ENCODE peak calls at places on chromosomes 5 and 9, in four cellular contexts. One of them, this sample, is unnamed.

GRCh38 chr5:64971538-64971937 is 202.8 kb downstream of the CWC27 start:
- DNase-seq in foreskin fibroblast: peak
- DNase-seq in Peyer's patch: no peak
- DNase-seq in hepatocyte: peak
- DNase-seq in this sample: no peak

GRCh38 chr9:134559013-134559412 is 82.6 kb upstream of the COL5A1 start:
- DNase-seq in foreskin fibroblast: no peak
- DNase-seq in Peyer's patch: peak
- DNase-seq in hepatocyte: no peak
- DNase-seq in this sample: no peak

GRCh38 chr5:139684881-139685749 is 37.0 kb downstream of the CXXC5 start:
- DNase-seq in foreskin fibroblast: no peak
- DNase-seq in Peyer's patch: no peak
- DNase-seq in hepatocyte: no peak
- DNase-seq in this sample: no peak

GRCh38 chr5:9054821-9055589 is 490.9 kb downstream of the SEMA5A start:
- DNase-seq in foreskin fibroblast: no peak
- DNase-seq in Peyer's patch: no peak
- DNase-seq in hepatocyte: no peak
- DNase-seq in this sample: no peak

GRCh38 chr9:110479481-110479880 is 100.1 kb downstream of the SVEP1 start:
- DNase-seq in foreskin fibroblast: no peak
- DNase-seq in Peyer's patch: no peak
- DNase-seq in hepatocyte: no peak
- DNase-seq in this sample: no peak

GRCh38 chr9:38061326-38061947 is 7.6 kb downstream of the SHB start:
- DNase-seq in foreskin fibroblast: no peak
- DNase-seq in Peyer's patch: no peak
- DNase-seq in hepatocyte: no peak
- DNase-seq in this sample: no peak

GRCh38 chr9:93949694-93950449 is 5.3 kb downstream of the BARX1 start:
- DNase-seq in foreskin fibroblast: no peak
- DNase-seq in Peyer's patch: no peak
- DNase-seq in hepatocyte: no peak
- DNase-seq in this sample: no peak

GRCh38 chr9:35666045-35666444 is 1.1 kb upstream of the ARHGEF39 start:
- DNase-seq in foreskin fibroblast: no peak
- DNase-seq in Peyer's patch: no peak
- DNase-seq in hepatocyte: no peak
- DNase-seq in this sample: no peak

GRCh38 chr5:172140120-172140519 is 47.9 kb downstream of the STK10 start:
- DNase-seq in foreskin fibroblast: no peak
- DNase-seq in Peyer's patch: no peak
- DNase-seq in hepatocyte: no peak
- DNase-seq in this sample: no peak

GRCh38 chr5:83891261-83891660 is 170.6 kb upstream of the HAPLN1 start:
- DNase-seq in foreskin fibroblast: no peak
- DNase-seq in Peyer's patch: no peak
- DNase-seq in hepatocyte: no peak
- DNase-seq in this sample: no peak

GRCh38 chr5:177575488-177575887 is 16.5 kb upstream of the TMED9 start:
- DNase-seq in foreskin fibroblast: no peak
- DNase-seq in Peyer's patch: no peak
- DNase-seq in hepatocyte: no peak
- DNase-seq in this sample: no peak

GRCh38 chr5:68484307-68485068 is 268.9 kb downstream of the PIK3R1 start:
- DNase-seq in foreskin fibroblast: peak
- DNase-seq in Peyer's patch: no peak
- DNase-seq in hepatocyte: no peak
- DNase-seq in this sample: no peak

GRCh38 chr5:174003795-174004194 is 14.8 kb downstream of the C5orf47 start:
- DNase-seq in foreskin fibroblast: no peak
- DNase-seq in Peyer's patch: no peak
- DNase-seq in hepatocyte: no peak
- DNase-seq in this sample: no peak

GRCh38 chr9:93096811-93097382 is 880 bp downstream of the CARD19 start:
- DNase-seq in foreskin fibroblast: no peak
- DNase-seq in Peyer's patch: no peak
- DNase-seq in hepatocyte: no peak
- DNase-seq in this sample: no peak

GRCh38 chr5:98770158-98770910 is 3.1 kb upstream of the RGMB start:
- DNase-seq in foreskin fibroblast: peak
- DNase-seq in Peyer's patch: peak
- DNase-seq in hepatocyte: peak
- DNase-seq in this sample: peak

GRCh38 chr5:102077920-102078319 is 218.2 kb downstream of the SLCO4C1 start:
- DNase-seq in foreskin fibroblast: no peak
- DNase-seq in Peyer's patch: no peak
- DNase-seq in hepatocyte: no peak
- DNase-seq in this sample: no peak

GRCh38 chr9:128102861-128103588 is 24.5 kb downstream of the PTGES2 start:
- DNase-seq in foreskin fibroblast: no peak
- DNase-seq in Peyer's patch: no peak
- DNase-seq in hepatocyte: peak
- DNase-seq in this sample: no peak

GRCh38 chr9:130053504-130054427 is at the start of gene GPR107:
- DNase-seq in foreskin fibroblast: peak
- DNase-seq in Peyer's patch: peak
- DNase-seq in hepatocyte: peak
- DNase-seq in this sample: peak

GRCh38 chr5:157269165-157269671 is 3.3 kb downstream of the CYFIP2 start:
- DNase-seq in foreskin fibroblast: no peak
- DNase-seq in Peyer's patch: peak
- DNase-seq in hepatocyte: no peak
- DNase-seq in this sample: no peak
- H3K4me3 ChIP-seq in foreskin fibroblast: no peak
- H3K4me3 ChIP-seq in Peyer's patch: no peak
- H3K4me3 ChIP-seq in hepatocyte: no peak
- H3K4me3 ChIP-seq in this sample: peak

GRCh38 chr5:76943006-76943405 is 9.8 kb upstream of the CRHBP start:
- DNase-seq in foreskin fibroblast: peak
- DNase-seq in Peyer's patch: no peak
- DNase-seq in hepatocyte: no peak
- DNase-seq in this sample: no peak
- H3K4me3 ChIP-seq in foreskin fibroblast: no peak
- H3K4me3 ChIP-seq in Peyer's patch: no peak
- H3K4me3 ChIP-seq in hepatocyte: no peak
- H3K4me3 ChIP-seq in this sample: no peak

DNA sequence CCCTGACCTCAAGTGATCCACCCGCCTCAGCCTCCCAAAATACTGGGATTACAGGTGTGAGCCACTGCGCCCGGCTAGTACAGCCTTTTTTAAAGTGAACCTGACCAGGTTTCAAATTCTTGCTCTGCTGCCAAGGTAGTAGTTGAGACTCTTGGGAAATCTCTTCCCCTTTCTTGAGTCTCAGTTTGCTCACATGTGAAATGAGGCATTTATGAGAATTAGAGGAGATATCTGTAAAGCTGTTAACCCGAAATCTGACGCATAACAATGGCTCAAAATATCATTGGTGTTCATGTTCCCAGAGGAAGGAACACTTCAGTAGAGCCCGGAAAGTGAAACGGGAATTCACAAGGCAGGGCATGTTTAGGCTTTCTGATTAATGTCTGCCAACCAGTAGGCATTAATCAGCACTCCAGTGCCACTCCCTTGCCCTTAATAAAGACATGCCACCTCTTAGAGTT is 1.5 kb downstream of the ARPC5L start:
- DNase-seq in foreskin fibroblast: no peak
- DNase-seq in Peyer's patch: no peak
- DNase-seq in hepatocyte: no peak
- DNase-seq in this sample: no peak
- H3K4me3 ChIP-seq in foreskin fibroblast: no peak
- H3K4me3 ChIP-seq in Peyer's patch: no peak
- H3K4me3 ChIP-seq in hepatocyte: no peak
- H3K4me3 ChIP-seq in this sample: no peak

DNA sequence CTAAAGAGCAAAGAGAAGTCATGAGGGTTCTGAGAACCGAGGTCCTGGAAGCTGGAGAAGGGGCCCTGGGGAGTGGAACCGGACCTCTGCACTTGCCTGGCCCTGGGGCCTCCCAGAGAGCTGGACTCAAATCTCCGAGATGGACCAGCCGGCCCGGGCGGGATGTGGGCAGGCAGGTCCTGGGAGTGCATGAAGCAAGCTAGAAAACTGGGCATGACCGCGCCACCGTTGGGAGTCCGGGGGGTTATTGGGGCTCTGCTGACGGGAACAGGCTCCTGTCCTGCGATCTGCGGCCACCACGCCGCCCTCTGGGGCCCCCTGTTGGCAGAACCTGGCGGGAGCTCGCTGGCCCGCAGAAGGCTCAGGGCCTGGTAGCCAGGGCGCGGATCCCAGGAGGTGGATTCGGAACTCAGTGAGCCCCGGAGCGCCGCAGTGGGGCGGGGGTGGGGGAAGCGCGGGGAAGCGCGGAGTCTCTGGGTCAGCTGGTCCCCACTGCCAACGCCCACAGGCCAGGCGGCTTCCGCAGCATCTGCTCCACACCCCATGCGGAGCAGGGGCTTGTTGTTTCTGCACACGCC is 150.6 kb downstream of the ERCC6L2 start:
- DNase-seq in foreskin fibroblast: no peak
- DNase-seq in Peyer's patch: no peak
- DNase-seq in hepatocyte: peak
- DNase-seq in this sample: no peak
- H3K4me3 ChIP-seq in foreskin fibroblast: no peak
- H3K4me3 ChIP-seq in Peyer's patch: no peak
- H3K4me3 ChIP-seq in hepatocyte: no peak
- H3K4me3 ChIP-seq in this sample: no peak

GRCh38 chr9:126622872-126623271 is 9.1 kb downstream of the LMX1B start:
- DNase-seq in foreskin fibroblast: no peak
- DNase-seq in Peyer's patch: no peak
- DNase-seq in hepatocyte: no peak
- DNase-seq in this sample: no peak

GRCh38 chr9:126621056-126621918 is 7.6 kb downstream of the LMX1B start:
- DNase-seq in foreskin fibroblast: no peak
- DNase-seq in Peyer's patch: no peak
- DNase-seq in hepatocyte: no peak
- DNase-seq in this sample: no peak

GRCh38 chr9:126623314-126623666 is 9.6 kb downstream of the LMX1B start:
- DNase-seq in foreskin fibroblast: no peak
- DNase-seq in Peyer's patch: no peak
- DNase-seq in hepatocyte: no peak
- DNase-seq in this sample: no peak

GRCh38 chr9:126620478-126620877 is 6.8 kb downstream of the LMX1B start:
- DNase-seq in foreskin fibroblast: no peak
- DNase-seq in Peyer's patch: no peak
- DNase-seq in hepatocyte: no peak
- DNase-seq in this sample: no peak

GRCh38 chr9:126621919-126622735 is 8.4 kb downstream of the LMX1B start:
- DNase-seq in foreskin fibroblast: no peak
- DNase-seq in Peyer's patch: no peak
- DNase-seq in hepatocyte: no peak
- DNase-seq in this sample: no peak
- H3K4me3 ChIP-seq in foreskin fibroblast: no peak
- H3K4me3 ChIP-seq in Peyer's patch: no peak
- H3K4me3 ChIP-seq in hepatocyte: no peak
- H3K4me3 ChIP-seq in this sample: no peak

GRCh38 chr9:77883846-77884771 is 147.5 kb downstream of the GNAQ start:
- DNase-seq in foreskin fibroblast: no peak
- DNase-seq in Peyer's patch: no peak
- DNase-seq in hepatocyte: no peak
- DNase-seq in this sample: no peak
- H3K4me3 ChIP-seq in foreskin fibroblast: no peak
- H3K4me3 ChIP-seq in Peyer's patch: no peak
- H3K4me3 ChIP-seq in hepatocyte: no peak
- H3K4me3 ChIP-seq in this sample: no peak

GRCh38 chr5:82164109-82164956 is 113.8 kb downstream of the RPS23 start:
- DNase-seq in foreskin fibroblast: peak
- DNase-seq in Peyer's patch: no peak
- DNase-seq in hepatocyte: peak
- DNase-seq in this sample: no peak
- H3K4me3 ChIP-seq in foreskin fibroblast: peak
- H3K4me3 ChIP-seq in Peyer's patch: no peak
- H3K4me3 ChIP-seq in hepatocyte: no peak
- H3K4me3 ChIP-seq in this sample: no peak

This sample was measured in CD4-positive, CD25-positive, alpha-beta regulatory T cell.